ENCODE peak calls at places on chromosomes 3 and 15, in five cellular contexts. O is K562, G is A549, K is endothelial cell of umbilical vein, F is HepG2. C is an unnamed sample.

GRCh38 chr3:75687323-75687722 is 23.2 kb downstream of the FRG2C start:
- DNase-seq in F (no peak), G (no peak), K (no peak), O (no peak), C (no peak)

GRCh38 chr3:102473648-102474047 is 38.8 kb downstream of the ZPLD1 start:
- DNase-seq in G (no peak), K (no peak), F (no peak), O (no peak), C (no peak)

GRCh38 chr15:70491183-70491621 is 272.2 kb downstream of the UACA start:
- DNase-seq in O (no peak), G (no peak), F (no peak), K (no peak), C (peak; percentile 72)

GRCh38 chr15:68576253-68577236 is 2.2 kb upstream of the CORO2B start:
- DNase-seq in F (no peak), K (no peak), O (no peak), G (no peak), C (no peak)

GRCh38 chr3:119602676-119603075 is 5.0 kb downstream of the PLA1A start:
- DNase-seq in F (no peak), K (peak; percentile 13), G (no peak), O (no peak), C (no peak)

GRCh38 chr3:42822828-42823227 is 13.6 kb downstream of the ACKR2 start:
- DNase-seq in G (no peak), K (no peak), O (no peak), F (peak; percentile 76), C (no peak)

GRCh38 chr15:44654858-44655257 is 8.6 kb downstream of the SPG11 start:
- DNase-seq in O (no peak), G (no peak), K (no peak), F (no peak), C (no peak)

GRCh38 chr15:57578288-57578900 is 13.3 kb upstream of the MYZAP start:
- DNase-seq in K (peak; percentile 95), G (no peak), O (no peak), F (no peak), C (no peak)

GRCh38 chr15:60212536-60212935 is 185.2 kb downstream of the ANXA2 start:
- DNase-seq in K (no peak), F (peak; percentile 7), G (no peak), O (no peak), C (peak; percentile 3)

GRCh38 chr15:48861813-48862431 is 16.0 kb upstream of the EID1 start:
- DNase-seq in G (peak; percentile 10), F (peak; percentile 57), O (peak; percentile 51), K (peak; percentile 58), C (peak; percentile 79)

GRCh38 chr3:174907027-174907426 is 47.9 kb downstream of the NAALADL2 start:
- DNase-seq in O (no peak), K (no peak), G (no peak), F (no peak), C (no peak)

GRCh38 chr15:36106640-36107335 is 472.6 kb upstream of the CDIN1 start:
- DNase-seq in G (no peak), F (no peak), K (no peak), O (no peak), C (no peak)

GRCh38 chr3:181915556-181915955 is 203.8 kb downstream of the SOX2 start:
- DNase-seq in G (no peak), O (no peak), K (no peak), F (no peak), C (no peak)

GRCh38 chr3:110814170-110815007 is 257.2 kb upstream of the NECTIN3 start:
- DNase-seq in F (no peak), G (no peak), K (peak; percentile 36), O (no peak), C (peak; percentile 50)

GRCh38 chr3:123385981-123386380 is 62.9 kb downstream of the ADCY5 start:
- DNase-seq in O (no peak), K (no peak), G (no peak), F (no peak), C (no peak)

GRCh38 chr15:40283615-40284306 is 897 bp upstream of the ANKRD63 start:
- DNase-seq in K (no peak), O (no peak), G (no peak), F (no peak), C (peak; percentile 11)
- H3K4me3 ChIP-seq in K (no peak overlapping the region), O (no peak overlapping the region), G (no peak overlapping the region), F (no peak overlapping the region), C (no peak overlapping the region)

GRCh38 chr3:81445712-81446111 is 315.7 kb downstream of the GBE1 start:
- DNase-seq in O (no peak), G (no peak), F (no peak), K (no peak), C (no peak)
- TF ChIP-seq POLR2A in O (no peak), G (no peak), F (no peak), K (no peak), C (no peak)

DNA sequence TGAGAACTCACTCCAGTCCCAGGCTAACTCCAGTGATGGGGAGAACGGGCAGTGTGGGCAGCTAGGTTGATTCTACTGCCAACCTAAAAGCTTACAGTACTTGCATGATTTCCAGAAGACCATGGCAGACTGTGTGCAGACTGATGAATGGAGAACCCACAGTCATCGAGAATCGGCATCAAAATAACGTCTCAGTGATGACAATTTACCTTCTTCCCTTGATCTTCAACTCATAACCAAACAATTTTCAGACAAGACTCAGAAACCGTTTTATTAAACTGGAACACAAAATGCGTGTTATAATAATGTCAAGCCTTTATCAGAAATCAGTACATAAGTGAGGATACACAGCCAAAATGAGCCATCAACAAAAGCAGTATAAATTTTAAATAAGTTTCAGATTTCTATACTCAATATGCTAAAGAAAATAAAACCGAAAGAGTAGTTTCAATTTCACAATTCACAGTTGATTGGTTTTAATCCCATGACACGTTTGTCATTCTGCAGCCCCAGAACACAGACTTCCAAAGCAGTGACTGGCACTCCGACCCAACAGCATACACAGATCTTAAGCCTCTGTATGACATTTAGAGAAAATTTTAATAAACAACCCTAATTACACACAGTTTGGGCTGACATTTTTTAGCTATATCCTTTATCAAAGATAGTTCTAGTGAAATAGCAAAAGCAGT is 54.5 kb downstream of the ZMAT3 start:
- DNase-seq in K (no peak), F (no peak), O (no peak), G (no peak), C (no peak)
- TF ChIP-seq MYC in K (no peak), F (no peak), O (no peak), G (no peak), C (no peak)

DNA sequence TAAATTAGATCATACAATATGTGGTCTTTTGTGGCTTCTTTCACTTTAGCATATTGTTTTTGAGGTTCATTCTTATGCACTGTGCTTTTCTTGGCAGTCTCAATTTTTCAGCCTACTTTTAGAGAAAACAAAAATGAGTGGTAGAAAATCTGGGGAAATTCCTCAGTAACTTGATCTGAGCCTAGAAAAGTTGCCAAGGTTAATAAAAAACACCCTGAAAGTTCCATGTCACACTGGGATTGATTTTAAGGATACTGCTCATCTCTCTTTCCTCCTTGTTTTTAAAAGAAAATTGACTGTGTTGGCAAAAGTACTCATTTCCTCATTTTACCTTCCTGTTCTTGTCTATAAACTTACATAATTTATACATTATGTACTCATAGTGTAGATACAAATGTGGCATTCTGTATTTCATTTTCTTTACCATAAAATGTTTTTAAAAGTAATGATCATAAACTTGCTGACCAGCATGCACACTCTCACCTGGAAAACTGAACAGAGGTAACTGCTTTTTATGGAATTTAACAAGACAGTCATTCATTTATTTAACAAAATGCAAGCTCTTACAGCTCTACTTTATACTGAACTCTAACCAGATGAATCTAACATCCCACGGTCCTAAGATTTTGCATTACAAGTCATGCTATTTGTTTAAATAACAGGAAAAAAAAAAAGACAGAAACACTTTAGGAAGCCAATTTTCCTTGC is 28.6 kb upstream of the SH3BP5 start:
- DNase-seq in O (no peak), G (no peak), F (no peak), K (peak; percentile 76), C (peak; percentile 22)
- H3K4me3 ChIP-seq in O (no peak overlapping the region), G (no peak overlapping the region), F (no peak overlapping the region), K (no peak overlapping the region), C (no peak overlapping the region)

GRCh38 chr3:128845695-128846491 is 33.5 kb upstream of the ACAD9 start:
- DNase-seq in O (peak; percentile 85), K (peak; percentile 79), G (peak; percentile 62), F (peak; percentile 60), C (peak; percentile 98)
- TF ChIP-seq POLR2A in O (no peak), K (no peak), G (no peak), F (no peak), C (peak; percentile 13)

DNA sequence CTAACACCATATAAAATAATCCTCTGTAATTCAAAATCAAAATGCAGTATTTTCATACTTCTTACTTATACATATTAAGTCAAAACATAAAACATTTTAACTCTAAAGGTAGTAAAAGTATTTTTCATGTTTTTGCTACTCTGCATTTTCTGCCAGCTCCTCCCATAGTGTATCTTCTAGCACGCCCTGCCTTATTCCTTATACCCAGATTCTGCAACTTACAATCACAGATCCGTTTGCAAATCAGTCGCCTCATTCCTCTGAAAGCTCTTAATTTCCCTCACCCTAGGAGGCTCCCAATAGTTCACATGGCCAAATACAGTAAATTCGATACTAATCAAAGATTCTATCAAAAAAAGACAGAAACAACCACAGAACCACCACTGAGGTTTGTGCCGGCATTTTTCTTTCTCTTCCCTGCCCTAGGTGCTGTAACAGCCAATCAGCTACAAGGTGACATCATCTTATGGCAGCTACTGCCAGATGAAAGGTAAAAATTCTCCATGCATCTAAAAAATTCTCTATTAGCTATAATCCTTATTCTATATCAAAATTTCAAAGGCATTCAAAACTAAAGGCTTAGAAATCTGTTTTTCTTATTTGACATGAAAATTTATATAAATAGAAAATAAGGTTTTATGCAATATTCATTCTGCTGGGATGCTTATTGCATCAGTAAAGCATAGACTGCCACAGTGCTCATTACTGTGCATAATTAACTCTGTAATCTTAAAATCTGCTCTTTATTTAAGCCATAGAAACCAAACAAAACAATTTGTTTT is 72.8 kb downstream of the CLASP2 start:
- DNase-seq in K (peak; percentile 41), O (peak; percentile 55), G (peak; percentile 12), F (no peak), C (no peak)
- TF ChIP-seq MYC in K (no peak), O (no peak), G (no peak), F (no peak), C (no peak)

DNA sequence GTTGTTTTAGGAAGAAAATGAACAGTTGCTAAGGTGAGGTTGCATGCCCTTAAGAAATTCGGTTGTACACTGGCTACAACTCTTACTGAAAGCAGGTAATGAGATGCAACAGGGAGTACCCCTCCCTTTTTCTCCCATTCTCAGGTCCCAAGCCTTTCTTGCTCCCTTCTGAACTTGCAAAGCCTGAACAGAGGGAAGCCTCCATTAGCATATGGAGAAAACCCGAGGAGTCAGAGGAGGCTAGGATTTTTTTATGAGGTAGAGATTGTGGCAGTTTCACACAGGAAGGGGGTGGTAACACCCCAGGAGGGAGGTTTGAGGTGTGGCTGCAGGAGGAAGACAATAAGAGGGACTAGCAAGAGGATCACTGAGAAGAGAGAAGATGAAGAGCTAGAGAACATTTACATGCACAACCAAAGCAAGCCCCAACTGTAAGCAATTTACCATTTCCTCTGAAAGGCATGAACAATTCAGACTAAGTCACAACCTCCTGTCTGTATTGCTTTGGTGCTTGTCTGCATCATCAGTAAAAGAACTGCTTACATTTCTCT is 322.7 kb downstream of the SV2B start:
- DNase-seq in K (no peak), F (no peak), G (no peak), O (no peak), C (no peak)
- H3K4me3 ChIP-seq in K (no peak overlapping the region), F (no peak overlapping the region), G (no peak overlapping the region), O (no peak overlapping the region), C (no peak overlapping the region)

C was measured in NB4.